ENCODE peak calls at places on chromosomes 5 and 9, in four cellular contexts. One of them, this sample, is unnamed.

GRCh38 chr5:142716963-142717362 is 31.1 kb upstream of the FGF1 start:
- DNase-seq in T-helper 2 cell: no peak
- DNase-seq in GM20000: peak; percentile 29
- DNase-seq in left kidney: peak; percentile 89
- DNase-seq in this sample: no peak

GRCh38 chr5:180096616-180097015 is 25.1 kb upstream of the RNF130 start:
- DNase-seq in T-helper 2 cell: no peak
- DNase-seq in GM20000: no peak
- DNase-seq in left kidney: no peak
- DNase-seq in this sample: no peak

GRCh38 chr9:124718928-124719327 is 52.2 kb downstream of the NR6A1 start:
- DNase-seq in T-helper 2 cell: no peak
- DNase-seq in GM20000: no peak
- DNase-seq in left kidney: no peak
- DNase-seq in this sample: no peak

GRCh38 chr5:69416180-69416579 is 1.3 kb downstream of the MARVELD2 start:
- DNase-seq in T-helper 2 cell: no peak
- DNase-seq in GM20000: no peak
- DNase-seq in left kidney: peak; percentile 36
- DNase-seq in this sample: no peak

GRCh38 chr9:92333288-92333634 is 7.5 kb downstream of the CENPP start:
- DNase-seq in T-helper 2 cell: no peak
- DNase-seq in GM20000: no peak
- DNase-seq in left kidney: no peak
- DNase-seq in this sample: no peak

GRCh38 chr9:132768932-132769894 is 98.9 kb downstream of the GTF3C4 start:
- DNase-seq in T-helper 2 cell: peak; percentile 34
- DNase-seq in GM20000: peak; percentile 80
- DNase-seq in left kidney: peak; percentile 80
- DNase-seq in this sample: peak; percentile 51

GRCh38 chr5:16364906-16365305 is 100.7 kb downstream of the ZNF622 start:
- DNase-seq in T-helper 2 cell: no peak
- DNase-seq in GM20000: no peak
- DNase-seq in left kidney: no peak
- DNase-seq in this sample: no peak

GRCh38 chr5:80216753-80217596 is 38.9 kb downstream of the SERINC5 start:
- DNase-seq in T-helper 2 cell: no peak
- DNase-seq in GM20000: no peak
- DNase-seq in left kidney: no peak
- DNase-seq in this sample: no peak

GRCh38 chr9:80305136-80305535 is 733.4 kb downstream of the TLE4 start:
- DNase-seq in T-helper 2 cell: no peak
- DNase-seq in GM20000: no peak
- DNase-seq in left kidney: no peak
- DNase-seq in this sample: no peak

GRCh38 chr9:77440057-77440456 is 208.1 kb downstream of the GNA14 start:
- DNase-seq in T-helper 2 cell: no peak
- DNase-seq in GM20000: no peak
- DNase-seq in left kidney: no peak
- DNase-seq in this sample: no peak

GRCh38 chr9:94980947-94981632 is 254.6 kb downstream of the AOPEP start:
- DNase-seq in T-helper 2 cell: no peak
- DNase-seq in GM20000: no peak
- DNase-seq in left kidney: peak; percentile 89
- DNase-seq in this sample: no peak

GRCh38 chr9:98357921-98358535 is 102.6 kb upstream of the TBC1D2 start:
- DNase-seq in T-helper 2 cell: no peak
- DNase-seq in GM20000: no peak
- DNase-seq in left kidney: peak; percentile 33
- DNase-seq in this sample: no peak

GRCh38 chr9:20512106-20512505 is 110.2 kb downstream of the MLLT3 start:
- DNase-seq in T-helper 2 cell: no peak
- DNase-seq in GM20000: no peak
- DNase-seq in left kidney: no peak
- DNase-seq in this sample: no peak

GRCh38 chr5:75707911-75708509 is 9.2 kb downstream of the POC5 start:
- DNase-seq in T-helper 2 cell: no peak
- DNase-seq in GM20000: no peak
- DNase-seq in left kidney: no peak
- DNase-seq in this sample: no peak

GRCh38 chr9:134597957-134598883 is 43.4 kb upstream of the COL5A1 start:
- DNase-seq in T-helper 2 cell: no peak
- DNase-seq in GM20000: no peak
- DNase-seq in left kidney: peak; percentile 64
- DNase-seq in this sample: no peak

GRCh38 chr5:10452768-10453331 is 11.2 kb downstream of the ROPN1L start:
- DNase-seq in T-helper 2 cell: no peak
- DNase-seq in GM20000: peak; percentile 82
- DNase-seq in left kidney: peak; percentile 86
- DNase-seq in this sample: no peak

GRCh38 chr9:83343366-83343765 is 194.8 kb downstream of the FRMD3 start:
- DNase-seq in T-helper 2 cell: no peak
- DNase-seq in GM20000: no peak
- DNase-seq in left kidney: no peak
- DNase-seq in this sample: no peak

GRCh38 chr5:34497031-34497808 is 158.9 kb upstream of the RAI14 start:
- DNase-seq in T-helper 2 cell: no peak
- DNase-seq in GM20000: no peak
- DNase-seq in left kidney: peak; percentile 86
- DNase-seq in this sample: no peak

GRCh38 chr9:126421567-126422428 is 95.2 kb downstream of the MVB12B start:
- DNase-seq in T-helper 2 cell: no peak
- DNase-seq in GM20000: no peak
- DNase-seq in left kidney: no peak
- DNase-seq in this sample: no peak

GRCh38 chr9:136364942-136365774 is 1.6 kb upstream of the DNLZ start:
- DNase-seq in T-helper 2 cell: no peak
- DNase-seq in GM20000: no peak
- DNase-seq in left kidney: peak; percentile 69
- DNase-seq in this sample: no peak

GRCh38 chr5:124263172-124263571 is 483.3 kb downstream of the ZNF608 start:
- DNase-seq in T-helper 2 cell: no peak
- DNase-seq in GM20000: no peak
- DNase-seq in left kidney: no peak
- DNase-seq in this sample: no peak

GRCh38 chr9:94870465-94870792 is 143.9 kb downstream of the AOPEP start:
- DNase-seq in T-helper 2 cell: no peak
- DNase-seq in GM20000: no peak
- DNase-seq in left kidney: no peak
- DNase-seq in this sample: no peak

GRCh38 chr9:10173561-10173960 is 439.2 kb downstream of the PTPRD start:
- DNase-seq in T-helper 2 cell: no peak
- DNase-seq in GM20000: no peak
- DNase-seq in left kidney: no peak
- DNase-seq in this sample: no peak

GRCh38 chr9:76876098-76876497 is 29.8 kb downstream of the PRUNE2 start:
- DNase-seq in T-helper 2 cell: no peak
- DNase-seq in GM20000: no peak
- DNase-seq in left kidney: no peak
- DNase-seq in this sample: no peak

GRCh38 chr5:141866111-141866510 is 12.1 kb downstream of the PCDH1 start:
- DNase-seq in T-helper 2 cell: no peak
- DNase-seq in GM20000: no peak
- DNase-seq in left kidney: peak; percentile 88
- DNase-seq in this sample: no peak

GRCh38 chr9:134592018-134592818 is 49.4 kb upstream of the COL5A1 start:
- DNase-seq in T-helper 2 cell: no peak
- DNase-seq in GM20000: no peak
- DNase-seq in left kidney: peak; percentile 15
- DNase-seq in this sample: no peak

GRCh38 chr9:136244116-136244775 is 1.4 kb downstream of the QSOX2 start:
- DNase-seq in T-helper 2 cell: peak; percentile 30
- DNase-seq in GM20000: peak; percentile 85
- DNase-seq in left kidney: peak; percentile 90
- DNase-seq in this sample: no peak

GRCh38 chr5:145942202-145942601 is 5.8 kb downstream of the SH3RF2 start:
- DNase-seq in T-helper 2 cell: no peak
- DNase-seq in GM20000: no peak
- DNase-seq in left kidney: no peak
- DNase-seq in this sample: no peak

GRCh38 chr9:95570150-95570549 is 53.4 kb upstream of the PTCH1 start:
- DNase-seq in T-helper 2 cell: no peak
- DNase-seq in GM20000: no peak
- DNase-seq in left kidney: peak; percentile 35
- DNase-seq in this sample: no peak

GRCh38 chr5:149618581-149619248 is 37.4 kb downstream of the ARHGEF37 start:
- DNase-seq in T-helper 2 cell: no peak
- DNase-seq in GM20000: peak; percentile 64
- DNase-seq in left kidney: peak; percentile 80
- DNase-seq in this sample: no peak

GRCh38 chr5:107149243-107149642 is 521.5 kb downstream of the EFNA5 start:
- DNase-seq in T-helper 2 cell: no peak
- DNase-seq in GM20000: no peak
- DNase-seq in left kidney: no peak
- DNase-seq in this sample: no peak

GRCh38 chr5:142902188-142902965 is 132.2 kb downstream of the ARHGAP26 start:
- DNase-seq in T-helper 2 cell: no peak
- DNase-seq in GM20000: no peak
- DNase-seq in left kidney: no peak
- DNase-seq in this sample: no peak